ENCODE peak calls at places on chromosomes 6 and 20, in four cellular contexts. K, G, B and P are unnamed samples.

GRCh38 chr6:38024908-38025307 is 205.4 kb downstream of the ZFAND3 start:
- DNase-seq in K (no peak), G (no peak), B (no peak), P (no peak)

GRCh38 chr20:24582373-24583168 is 113.1 kb downstream of the SYNDIG1 start:
- DNase-seq in K (no peak), G (no peak), B (no peak), P (no peak)

GRCh38 chr6:3194535-3195376 is 32.7 kb downstream of the TUBB2B start:
- DNase-seq in K (no peak), G (peak), B (no peak), P (no peak)

GRCh38 chr6:151850479-151850878 is 43.0 kb downstream of the ESR1 start:
- DNase-seq in K (no peak), G (no peak), B (no peak), P (no peak)

GRCh38 chr20:59003836-59004492 is 3.1 kb downstream of the CTSZ start:
- DNase-seq in K (no peak), G (no peak), B (no peak), P (no peak)

GRCh38 chr6:169008641-169009040 is 245.0 kb downstream of the THBS2 start:
- DNase-seq in K (no peak), G (no peak), B (no peak), P (no peak)

GRCh38 chr20:61055642-61056041 is 196.4 kb upstream of the CDH4 start:
- DNase-seq in K (no peak), G (no peak), B (no peak), P (no peak)

GRCh38 chr6:22598386-22598785 is 29.0 kb downstream of the HDGFL1 start:
- DNase-seq in K (no peak), G (no peak), B (no peak), P (no peak)

GRCh38 chr6:148769304-148769968 is 22.6 kb downstream of the UST start:
- DNase-seq in K (no peak), G (no peak), B (no peak), P (no peak)

GRCh38 chr20:33433875-33434274 is 9.7 kb downstream of the SNTA1 start:
- DNase-seq in K (no peak), G (no peak), B (no peak), P (no peak)

GRCh38 chr20:45008521-45009049 is 42.3 kb downstream of the STK4 start:
- DNase-seq in K (no peak), G (no peak), B (no peak), P (no peak)

GRCh38 chr20:44659931-44660330 is 8.4 kb upstream of the ADA start:
- DNase-seq in K (no peak), G (no peak), B (no peak), P (no peak)

GRCh38 chr20:16363832-16364687 is 209.2 kb downstream of the KIF16B start:
- DNase-seq in K (no peak), G (no peak), B (no peak), P (no peak)

GRCh38 chr6:148440877-148441453 is 98.3 kb downstream of the SASH1 start:
- DNase-seq in K (no peak), G (no peak), B (no peak), P (no peak)

GRCh38 chr6:46279874-46280273 is 109.1 kb upstream of the ENPP5 start:
- DNase-seq in K (no peak), G (no peak), B (no peak), P (no peak)

GRCh38 chr6:76697585-76697984 is 625.1 kb upstream of the IMPG1 start:
- DNase-seq in K (no peak), G (no peak), B (no peak), P (no peak)

GRCh38 chr6:98260382-98260781 is 574.0 kb upstream of the POU3F2 start:
- DNase-seq in K (no peak), G (no peak), B (no peak), P (no peak)

GRCh38 chr6:69096681-69097080 is 461.6 kb downstream of the ADGRB3 start:
- DNase-seq in K (no peak), G (no peak), B (no peak), P (no peak)

GRCh38 chr6:81725127-81725526 is 27.4 kb downstream of the TENT5A start:
- DNase-seq in K (no peak), G (no peak), B (no peak), P (no peak)

GRCh38 chr6:164826831-164827468 is 482.5 kb downstream of the C6orf118 start:
- DNase-seq in K (no peak), G (no peak), B (no peak), P (no peak)

GRCh38 chr20:58435237-58435636 is 46.2 kb downstream of the VAPB start:
- DNase-seq in K (no peak), G (no peak), B (no peak), P (no peak)

GRCh38 chr6:20313086-20313485 is 88.6 kb upstream of the E2F3 start:
- DNase-seq in K (no peak), G (no peak), B (no peak), P (peak)